ENCODE peak calls at places on chromosomes 5 and 9, in seven cellular contexts. D, E, W, L, G, F and O are unnamed samples.

GRCh38 chr9:128034821-128035764 is 32.0 kb downstream of the NAIF1 start:
- DNase-seq in D (peak), E (peak), W (peak), L (peak), G (peak), F (peak), O (peak)

GRCh38 chr5:176889321-176890280 is 9.5 kb downstream of the HK3 start:
- DNase-seq in D (no peak), E (no peak), W (no peak), L (no peak), G (no peak), F (no peak), O (no peak)

GRCh38 chr5:53357439-53357838 is 123.0 kb upstream of the FST start:
- DNase-seq in D (no peak), E (no peak), W (no peak), L (no peak), G (peak), F (no peak), O (no peak)

GRCh38 chr9:123339666-123340414 is 16.2 kb upstream of the CRB2 start:
- DNase-seq in D (no peak), E (no peak), W (no peak), L (peak), G (peak), F (peak), O (no peak)

GRCh38 chr5:127577458-127577857 is 60.0 kb downstream of the PRRC1 start:
- DNase-seq in D (no peak), E (no peak), W (no peak), L (no peak), G (no peak), F (no peak), O (peak)

GRCh38 chr5:126499742-126500396 is 76.7 kb downstream of the GRAMD2B start:
- DNase-seq in D (peak), E (peak), W (peak), L (peak), G (peak), F (peak), O (peak)

GRCh38 chr5:76062502-76062901 is 20.7 kb upstream of the SV2C start:
- DNase-seq in D (no peak), E (no peak), W (no peak), L (no peak), G (no peak), F (no peak), O (no peak)

GRCh38 chr9:16410601-16411285 is 459.7 kb downstream of the BNC2 start:
- DNase-seq in D (no peak), E (no peak), W (no peak), L (no peak), G (no peak), F (no peak), O (peak)

GRCh38 chr5:7871560-7872113 is 2.7 kb downstream of the MTRR start:
- DNase-seq in D (no peak), E (no peak), W (no peak), L (peak), G (peak), F (no peak), O (no peak)

GRCh38 chr5:153546566-153546965 is 56.1 kb downstream of the GRIA1 start:
- DNase-seq in D (no peak), E (no peak), W (no peak), L (no peak), G (no peak), F (no peak), O (peak)

GRCh38 chr5:138163721-138164120 is 14.7 kb downstream of the BRD8 start:
- DNase-seq in D (no peak), E (no peak), W (no peak), L (no peak), G (no peak), F (no peak), O (no peak)

GRCh38 chr5:103358305-103358996 is 99.9 kb downstream of the MACIR start:
- DNase-seq in D (no peak), E (no peak), W (no peak), L (no peak), G (no peak), F (no peak), O (no peak)
- H3K4me3 ChIP-seq in D (no peak), E (no peak), W (no peak), L (no peak), G (no peak), F (no peak), O (no peak)

GRCh38 chr9:108473209-108474112 is 382.3 kb downstream of the ACTL7B start:
- DNase-seq in D (no peak), E (no peak), W (no peak), L (no peak), G (no peak), F (peak), O (peak)
- TF ChIP-seq EZH2phosphoT487 in D (no peak), E (no peak), W (no peak), L (no peak), G (no peak), F (no peak), O (no peak)

DNA sequence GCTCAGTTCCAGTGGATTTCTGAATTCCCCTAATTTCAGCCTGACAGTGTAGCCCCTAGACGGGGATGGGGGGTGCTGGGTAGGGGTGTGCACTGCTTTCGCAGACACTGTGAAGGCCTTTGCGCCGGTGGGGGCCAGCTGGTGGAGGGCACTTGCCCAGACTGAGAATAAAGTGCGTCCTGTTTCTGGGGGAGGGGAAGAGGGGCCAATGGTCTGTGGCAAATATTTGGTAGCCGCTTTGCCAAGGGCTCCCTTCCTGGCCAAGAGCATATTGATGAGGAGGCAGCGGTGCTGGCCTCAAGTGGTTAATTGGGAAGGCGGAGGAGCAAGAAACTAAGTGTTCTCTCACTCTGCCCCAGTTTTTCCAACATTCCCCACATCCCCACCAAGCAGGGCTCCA is 1.4 kb downstream of the CXCL14 start:
- DNase-seq in D (peak), E (no peak), W (no peak), L (no peak), G (no peak), F (no peak), O (no peak)
- H3K4me3 ChIP-seq in D (peak), E (no peak), W (no peak), L (no peak), G (no peak), F (no peak), O (no peak)

GRCh38 chr9:131405429-131405828 is 11.5 kb downstream of the PRRC2B start:
- DNase-seq in D (peak), E (no peak), W (peak), L (no peak), G (no peak), F (no peak), O (peak)

GRCh38 chr9:131403493-131403773 is 9.5 kb downstream of the PRRC2B start:
- DNase-seq in D (no peak), E (no peak), W (no peak), L (peak), G (no peak), F (no peak), O (no peak)

GRCh38 chr9:131405858-131406566 is 12.1 kb downstream of the PRRC2B start:
- DNase-seq in D (no peak), E (no peak), W (no peak), L (no peak), G (peak), F (no peak), O (no peak)

GRCh38 chr9:131404987-131405386 is 11.1 kb downstream of the PRRC2B start:
- DNase-seq in D (no peak), E (no peak), W (no peak), L (no peak), G (no peak), F (no peak), O (no peak)

GRCh38 chr9:131404581-131404980 is 10.7 kb downstream of the PRRC2B start:
- DNase-seq in D (no peak), E (no peak), W (no peak), L (no peak), G (no peak), F (no peak), O (peak)
- TF ChIP-seq EZH2phosphoT487 in D (no peak), E (no peak), W (no peak), L (no peak), G (no peak), F (no peak), O (no peak)

GRCh38 chr5:19987594-19988345 is at the start of gene CDH18:
- DNase-seq in D (peak), E (no peak), W (peak), L (no peak), G (no peak), F (peak), O (peak)
- H3K4me3 ChIP-seq in D (peak), E (no peak), W (peak), L (no peak), G (no peak), F (peak), O (peak)

DNA sequence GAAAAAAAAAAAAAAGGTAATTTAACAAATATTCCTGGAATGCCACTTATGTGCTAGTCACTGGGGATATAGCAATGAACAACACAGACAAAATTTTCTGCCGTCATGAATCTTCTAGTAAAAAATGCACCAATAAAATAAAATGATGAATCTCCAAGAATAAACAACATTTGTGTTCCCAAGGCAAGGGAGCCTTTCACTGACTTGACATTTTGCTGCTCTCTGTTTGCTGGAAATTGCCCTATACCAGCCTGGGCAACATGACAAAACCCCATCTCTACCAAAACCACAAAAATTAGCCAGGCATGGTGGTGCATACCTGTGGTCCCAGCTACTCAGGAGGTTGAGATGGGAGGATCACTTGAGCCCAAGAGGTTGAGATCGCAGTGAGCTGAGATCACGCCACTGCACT is 64.5 kb upstream of the ERBIN start:
- DNase-seq in D (no peak), E (peak), W (no peak), L (no peak), G (no peak), F (peak), O (peak)
- TF ChIP-seq EZH2phosphoT487 in D (no peak), E (no peak), W (no peak), L (no peak), G (no peak), F (no peak), O (peak)

GRCh38 chr5:167743685-167744084 is 547.8 kb upstream of the WWC1 start:
- DNase-seq in D (no peak), E (no peak), W (no peak), L (no peak), G (no peak), F (peak), O (peak)
- H3K4me3 ChIP-seq in D (no peak), E (no peak), W (no peak), L (no peak), G (no peak), F (no peak), O (peak)

GRCh38 chr5:141356133-141356532 is 1.3 kb downstream of the PCDHGA4 start:
- DNase-seq in D (no peak), E (no peak), W (no peak), L (no peak), G (no peak), F (no peak), O (no peak)

GRCh38 chr5:141351591-141351990 is 1.7 kb downstream of the PCDHGB1 start:
- DNase-seq in D (no peak), E (no peak), W (no peak), L (no peak), G (no peak), F (no peak), O (no peak)

GRCh38 chr5:141356950-141357349 is 2.1 kb downstream of the PCDHGA4 start:
- DNase-seq in D (no peak), E (no peak), W (no peak), L (no peak), G (no peak), F (no peak), O (no peak)

GRCh38 chr5:141354900-141355469 is at the start of gene PCDHGA4:
- DNase-seq in D (peak), E (no peak), W (no peak), L (peak), G (no peak), F (no peak), O (peak)

DNA sequence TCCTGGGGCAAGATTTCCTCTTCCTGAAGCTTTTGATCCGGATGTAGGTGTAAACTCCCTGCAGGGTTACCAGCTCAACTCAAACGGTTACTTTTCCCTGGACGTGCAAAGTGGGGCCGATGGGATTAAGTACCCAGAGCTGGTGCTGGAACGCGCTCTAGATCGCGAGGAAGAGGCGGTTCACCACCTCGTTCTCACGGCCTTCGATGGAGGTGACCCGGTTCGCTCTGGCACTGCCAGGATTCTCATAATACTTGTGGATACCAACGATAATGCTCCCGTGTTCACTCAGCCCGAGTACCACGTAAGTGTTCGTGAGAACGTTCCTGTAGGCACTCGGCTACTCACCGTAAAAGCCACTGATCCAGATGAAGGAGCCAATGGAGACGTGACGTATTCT is 820 bp downstream of the PCDHGA4 start:
- DNase-seq in D (no peak), E (no peak), W (no peak), L (no peak), G (no peak), F (no peak), O (no peak)
- TF ChIP-seq EZH2phosphoT487 in D (no peak), E (no peak), W (no peak), L (no peak), G (no peak), F (no peak), O (no peak)

DNA sequence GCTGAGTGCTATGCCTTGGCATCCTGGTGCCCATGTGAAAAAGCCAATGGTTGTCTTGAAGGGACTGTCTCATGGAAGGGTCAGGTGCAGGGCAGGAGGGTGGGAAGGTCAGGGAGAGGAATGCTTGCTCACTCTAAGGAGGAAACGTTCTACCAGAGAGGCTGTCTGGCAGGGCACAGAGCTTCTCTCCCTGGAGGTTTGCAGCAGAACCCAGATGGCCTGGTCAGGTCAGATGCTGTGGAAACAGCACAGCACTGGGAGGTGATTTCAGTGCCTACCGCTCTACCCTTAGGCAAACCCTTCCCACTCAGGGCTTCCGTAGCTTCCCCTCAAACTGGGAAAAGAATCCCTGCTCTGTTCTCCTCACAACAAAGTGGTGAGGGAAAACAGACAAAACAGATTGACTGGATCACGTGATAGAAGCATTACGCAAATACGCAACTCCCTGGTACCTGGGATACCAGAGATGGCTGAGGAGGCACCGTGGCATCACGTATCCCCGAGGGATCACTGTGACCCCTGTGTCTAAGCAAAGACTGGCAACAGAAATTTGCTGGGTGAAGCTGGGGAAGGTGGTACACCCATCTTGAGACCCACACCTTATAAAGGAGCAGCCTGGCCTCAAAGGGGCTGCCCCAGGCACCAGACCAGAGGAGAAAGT is 3.9 kb upstream of the MGAT1 start:
- DNase-seq in D (no peak), E (no peak), W (no peak), L (peak), G (peak), F (no peak), O (no peak)
- H3K4me3 ChIP-seq in D (no peak), E (no peak), W (no peak), L (peak), G (peak), F (peak), O (no peak)